ENCODE peak calls at places on chromosome 17, in five cellular contexts. V is fibroblast of lung, J is HCT116, A is trophoblast cell, H is keratinocyte. C is an unnamed sample.

GRCh38 chr17:39652635-39653315 is 12.4 kb upstream of the TCAP start:
- DNase-seq in H (no peak), A (no peak), J (no peak), V (no peak), C (no peak)

GRCh38 chr17:44979426-44980273 is 11.5 kb upstream of the C1QL1 start:
- DNase-seq in V (no peak), A (no peak), H (no peak), J (no peak), C (no peak)

GRCh38 chr17:39996162-39996561 is 15.6 kb downstream of the PSMD3 start:
- DNase-seq in V (no peak), A (no peak), H (no peak), J (no peak), C (no peak)

GRCh38 chr17:82566129-82566995 is 46.8 kb downstream of the FOXK2 start:
- DNase-seq in H (no peak), A (no peak), J (no peak), V (no peak), C (no peak)

GRCh38 chr17:79836952-79837887 is 2.0 kb downstream of the CBX4 start:
- DNase-seq in V (peak; percentile 69), H (no peak), J (peak; percentile 62), A (peak; percentile 67), C (peak; percentile 97)

GRCh38 chr17:64622931-64623654 is 39.0 kb downstream of the SMURF2 start:
- DNase-seq in H (peak; percentile 64), J (peak; percentile 80), A (no peak), V (peak; percentile 92), C (no peak)

GRCh38 chr17:45098869-45099616 is 33.3 kb downstream of the PLCD3 start:
- DNase-seq in H (no peak), J (peak; percentile 51), V (peak; percentile 58), A (peak; percentile 83), C (peak; percentile 78)

GRCh38 chr17:50560931-50561750 is 626 bp downstream of the CACNA1G start:
- DNase-seq in A (no peak), V (no peak), H (no peak), J (no peak), C (no peak)

GRCh38 chr17:36627101-36627500 is 25.7 kb downstream of the MRM1 start:
- DNase-seq in V (no peak), J (no peak), A (no peak), H (no peak), C (no peak)

GRCh38 chr17:81885869-81886548 is 5.4 kb downstream of the ALYREF start:
- DNase-seq in A (peak; percentile 94), V (peak; percentile 68), J (no peak), H (no peak), C (no peak)

GRCh38 chr17:10843806-10844205 is 5.9 kb upstream of the PIRT start:
- DNase-seq in V (peak; percentile 0), J (no peak), A (no peak), H (no peak), C (no peak)

GRCh38 chr17:9071921-9072503 is 50.7 kb downstream of the NTN1 start:
- DNase-seq in V (no peak), A (no peak), H (no peak), J (no peak), C (no peak)

GRCh38 chr17:44383363-44383762 is 6.1 kb downstream of the ITGA2B start:
- DNase-seq in J (no peak), V (no peak), A (no peak), H (no peak), C (no peak)

GRCh38 chr17:6507535-6507934 is 48.8 kb downstream of the PITPNM3 start:
- DNase-seq in J (peak; percentile 51), H (peak; percentile 57), V (peak; percentile 88), A (peak; percentile 85), C (no peak)

GRCh38 chr17:49585422-49586027 is 9.9 kb downstream of the NXPH3 start:
- DNase-seq in A (peak; percentile 68), V (no peak), J (no peak), H (no peak), C (no peak)

GRCh38 chr17:72467841-72468653 is 347.2 kb downstream of the SOX9 start:
- DNase-seq in V (peak; percentile 69), H (peak; percentile 92), J (no peak), A (no peak), C (no peak)

GRCh38 chr17:73747221-73748002 is 103.2 kb upstream of the SDK2 start:
- DNase-seq in H (no peak), A (no peak), J (no peak), V (no peak), C (no peak)

GRCh38 chr17:50559674-50560184 is 786 bp upstream of the CACNA1G start:
- DNase-seq in V (peak; percentile 31), J (peak; percentile 64), A (peak; percentile 12), H (no peak), C (no peak)

DNA sequence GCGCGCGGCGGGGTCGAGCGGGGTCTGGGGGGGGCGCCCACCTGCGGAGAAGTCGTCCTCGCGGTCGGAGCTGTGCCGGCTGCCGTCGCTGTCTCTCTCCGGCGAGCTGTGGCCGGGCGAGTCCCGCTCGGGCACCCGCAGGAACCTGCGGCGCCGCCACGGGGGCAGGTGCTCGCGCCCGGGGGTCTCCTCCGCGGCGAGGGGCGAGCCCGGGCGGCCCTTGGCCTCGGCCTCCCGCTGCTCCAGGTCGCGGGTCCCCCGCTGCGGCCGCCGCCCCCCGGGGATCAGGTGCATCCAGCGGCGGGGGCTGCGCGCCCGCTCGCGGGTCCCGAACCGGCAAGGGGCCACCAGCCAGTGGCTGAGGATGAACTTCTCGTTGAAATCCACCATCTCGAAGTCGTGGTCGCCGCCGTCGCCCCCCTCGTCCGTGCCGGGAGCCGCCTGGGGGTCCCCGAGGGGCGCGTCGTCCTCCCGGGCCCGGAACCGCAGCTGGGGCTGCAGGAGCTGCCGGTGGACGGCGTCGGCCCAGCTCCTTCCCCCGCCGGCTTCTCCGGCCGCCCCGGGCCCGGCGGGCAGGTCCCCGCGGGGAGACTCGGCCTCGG is 41.4 kb upstream of the BHLHA9 start:
- DNase-seq in V (no peak), A (no peak), H (no peak), J (no peak), C (no peak)
- H3K4me3 ChIP-seq in V (no peak overlapping the region), A (no peak overlapping the region), H (no peak overlapping the region), J (no peak overlapping the region), C (peak overlapping the region; percentile 88)

GRCh38 chr17:12386240-12386639 is 279.4 kb upstream of the MYOCD start:
- DNase-seq in V (no peak), J (no peak), A (no peak), H (no peak), C (no peak)
- H3K4me1 ChIP-seq in V (no peaks in the 10 kb centered on the region), J (no peaks in the 10 kb centered on the region), A (peaks cover 4% of the 10 kb centered on the region), H (no peaks in the 10 kb centered on the region), C (no peaks in the 10 kb centered on the region)

DNA sequence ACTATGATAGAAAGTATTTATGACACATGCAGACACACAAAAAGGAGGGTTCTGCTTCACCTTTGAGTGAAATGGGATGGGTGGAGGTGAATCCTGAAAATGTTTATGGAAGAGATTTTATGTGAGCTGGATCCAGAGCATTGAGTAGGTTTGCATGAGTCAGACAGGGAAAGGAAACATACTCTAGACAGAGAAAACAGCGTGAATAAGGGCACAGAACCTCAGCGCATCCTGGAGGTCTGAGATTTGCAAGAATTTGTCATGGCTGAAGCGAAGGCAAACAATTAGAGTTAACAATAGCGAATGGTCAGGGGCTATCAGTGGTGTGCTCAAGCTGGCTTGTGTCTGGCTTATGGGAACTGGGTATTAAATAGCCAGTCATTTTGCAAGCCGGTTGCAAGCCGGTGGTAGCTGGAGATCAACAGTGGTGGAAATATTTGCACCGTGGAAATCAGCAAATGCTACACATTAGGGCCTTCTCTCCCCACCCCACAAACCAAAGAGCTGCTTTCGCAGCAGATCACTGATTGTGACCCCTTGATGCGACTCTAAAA is 36.4 kb downstream of the MAP2K6 start:
- DNase-seq in H (no peak), A (no peak), J (no peak), V (peak; percentile 60), C (no peak)
- H3K79me2 ChIP-seq in H (no peaks in the 10 kb centered on the region), A (no peaks in the 10 kb centered on the region), J (no peaks in the 10 kb centered on the region), V (no peaks in the 10 kb centered on the region), C (no peaks in the 10 kb centered on the region)

DNA sequence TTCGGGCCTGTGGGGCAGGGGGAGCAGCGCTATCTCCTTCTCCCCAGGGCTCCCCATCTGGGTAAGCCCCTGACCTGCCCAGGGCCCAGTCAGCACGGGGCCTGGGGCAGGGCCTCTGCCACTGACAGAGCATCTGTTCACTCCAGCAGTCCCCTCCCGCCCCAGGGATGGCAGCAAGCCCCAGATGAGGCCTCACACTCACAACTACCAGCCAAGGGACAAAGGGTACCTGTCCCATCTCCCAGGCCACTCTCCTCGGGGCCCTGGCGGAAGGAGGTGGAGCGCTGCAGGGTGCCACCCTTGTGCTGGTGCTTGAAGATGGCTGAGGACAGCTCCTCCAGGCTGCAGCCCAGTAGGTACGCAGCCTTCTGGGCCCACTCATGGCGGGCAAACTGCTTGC is 64.8 kb downstream of the MYO18A start:
- DNase-seq in A (no peak), H (no peak), J (no peak), V (no peak), C (no peak)
- H3K4me3 ChIP-seq in A (no peak overlapping the region), H (no peak overlapping the region), J (no peak overlapping the region), V (no peak overlapping the region), C (no peak overlapping the region)

GRCh38 chr17:18016426-18016825 is 22.5 kb downstream of the ATPAF2 start:
- DNase-seq in A (no peak), J (no peak), V (no peak), H (no peak), C (no peak)

GRCh38 chr17:18015603-18016002 is 23.4 kb downstream of the ATPAF2 start:
- DNase-seq in J (no peak), A (no peak), V (no peak), H (no peak), C (no peak)

GRCh38 chr17:18020971-18021370 is 18.0 kb downstream of the ATPAF2 start:
- DNase-seq in H (no peak), V (no peak), J (no peak), A (no peak), C (no peak)

GRCh38 chr17:18017958-18018357 is 21.0 kb downstream of the ATPAF2 start:
- DNase-seq in A (no peak), H (no peak), J (no peak), V (peak; percentile 71), C (no peak)

GRCh38 chr17:18018411-18018921 is 20.5 kb downstream of the ATPAF2 start:
- DNase-seq in V (no peak), A (no peak), J (no peak), H (no peak), C (no peak)
- H3K4me1 ChIP-seq in V (no peaks in the 10 kb centered on the region), A (no peaks in the 10 kb centered on the region), J (no peaks in the 10 kb centered on the region), H (no peaks in the 10 kb centered on the region), C (no peaks in the 10 kb centered on the region)

GRCh38 chr17:2722611-2723010 is 11.0 kb upstream of the CLUH start:
- DNase-seq in J (no peak), A (no peak), V (no peak), H (no peak), C (no peak)
- H3K79me2 ChIP-seq in J (no peaks in the 10 kb centered on the region), A (no peaks in the 10 kb centered on the region), V (no peaks in the 10 kb centered on the region), H (no peaks in the 10 kb centered on the region), C (no peaks in the 10 kb centered on the region)

GRCh38 chr17:42107124-42107523 is 5.4 kb downstream of the DHX58 start:
- DNase-seq in V (no peak), H (no peak), J (no peak), A (no peak), C (no peak)
- H3K4me3 ChIP-seq in V (no peak overlapping the region), H (no peak overlapping the region), J (peak overlapping the region; percentile 51), A (no peak overlapping the region), C (peak overlapping the region; percentile 56)